ENCODE peak calls at places on chromosomes 3 and 15, in seven cellular contexts. N, P, L, A, Q, T and M are unnamed samples.

GRCh38 chr15:38611228-38611627 is 46.6 kb upstream of the RASGRP1 start:
- DNase-seq in P (no peak), A (no peak), N (no peak), L (no peak), Q (no peak), T (no peak), M (no peak)

GRCh38 chr3:140898340-140899180 is 43.1 kb upstream of the SLC25A36 start:
- DNase-seq in Q (no peak), P (peak), N (no peak), A (peak), L (no peak), T (no peak), M (no peak)

GRCh38 chr3:28013864-28014473 is 227.4 kb upstream of the CMC1 start:
- DNase-seq in P (no peak), A (no peak), T (no peak), N (no peak), L (no peak), Q (no peak), M (no peak)

GRCh38 chr3:12954891-12955650 is 113.7 kb upstream of the RPL32 start:
- DNase-seq in A (no peak), L (no peak), Q (no peak), P (no peak), N (no peak), T (peak), M (peak)

GRCh38 chr15:50905055-50905454 is 3.4 kb upstream of the AP4E1 start:
- DNase-seq in L (no peak), T (no peak), A (no peak), Q (no peak), N (no peak), P (no peak), M (no peak)

GRCh38 chr3:54067060-54067459 is 55.3 kb upstream of the CACNA2D3 start:
- DNase-seq in Q (no peak), N (no peak), A (no peak), P (no peak), T (no peak), L (no peak), M (no peak)

GRCh38 chr3:127749787-127750225 is 72.5 kb downstream of the MGLL start:
- DNase-seq in N (no peak), Q (no peak), P (no peak), L (no peak), A (no peak), T (no peak), M (no peak)

GRCh38 chr3:37609711-37610110 is 252.0 kb upstream of the CTDSPL start:
- DNase-seq in Q (no peak), P (no peak), L (no peak), T (no peak), A (no peak), N (no peak), M (no peak)

GRCh38 chr15:67187351-67187854 is 67.1 kb downstream of the AAGAB start:
- DNase-seq in L (no peak), T (no peak), A (no peak), Q (no peak), N (no peak), P (no peak), M (no peak)

GRCh38 chr3:118683636-118684035 is 351.0 kb downstream of the IGSF11 start:
- DNase-seq in N (no peak), L (no peak), Q (no peak), A (no peak), T (no peak), P (no peak), M (no peak)

GRCh38 chr3:114727373-114727772 is 419.7 kb downstream of the ZBTB20 start:
- DNase-seq in A (no peak), N (no peak), P (no peak), L (no peak), T (no peak), Q (no peak), M (no peak)

GRCh38 chr3:167084566-167084965 is 295.5 kb downstream of the ZBBX start:
- DNase-seq in N (no peak), T (no peak), A (no peak), L (no peak), Q (no peak), P (no peak), M (no peak)

GRCh38 chr3:30693470-30694120 is 87.2 kb downstream of the TGFBR2 start:
- DNase-seq in L (peak), Q (peak), T (no peak), N (peak), P (peak), A (peak), M (no peak)

GRCh38 chr15:82040862-82041261 is 5.0 kb downstream of the MEX3B start:
- DNase-seq in T (no peak), Q (no peak), A (no peak), N (peak), L (no peak), P (no peak), M (no peak)

GRCh38 chr3:16132926-16133325 is 41.6 kb upstream of the GALNT15 start:
- DNase-seq in P (no peak), L (no peak), N (no peak), A (no peak), Q (no peak), T (no peak), M (no peak)

GRCh38 chr3:155064920-155065319 is 15.2 kb upstream of the MME start:
- DNase-seq in P (no peak), L (no peak), Q (no peak), A (no peak), T (no peak), N (no peak), M (no peak)

GRCh38 chr3:38580450-38581382 is 68.8 kb downstream of the SCN5A start:
- DNase-seq in T (peak), Q (no peak), L (no peak), P (no peak), N (peak), A (no peak), M (no peak)

GRCh38 chr3:108838411-108838810 is 15.8 kb downstream of the TRAT1 start:
- DNase-seq in Q (no peak), A (no peak), T (no peak), P (no peak), N (no peak), L (no peak), M (no peak)

GRCh38 chr3:46110701-46111493 is 83.6 kb upstream of the XCR1 start:
- DNase-seq in Q (no peak), T (no peak), L (no peak), N (no peak), P (peak), A (no peak), M (peak)

GRCh38 chr15:100461049-100461448 is 67.7 kb downstream of the CERS3 start:
- DNase-seq in A (no peak), L (no peak), N (no peak), Q (no peak), P (no peak), T (no peak), M (no peak)

GRCh38 chr15:71443538-71443937 is 328.3 kb downstream of the THSD4 start:
- DNase-seq in L (no peak), A (peak), P (no peak), N (peak), T (peak), Q (no peak), M (no peak)

GRCh38 chr15:69909719-69910444 is 187.8 kb downstream of the TLE3 start:
- DNase-seq in N (no peak), T (no peak), L (no peak), A (no peak), P (no peak), Q (no peak), M (no peak)

GRCh38 chr3:116188231-116188785 is 257.0 kb downstream of the LSAMP start:
- DNase-seq in L (no peak), N (no peak), T (no peak), Q (no peak), A (no peak), P (no peak), M (no peak)

GRCh38 chr3:126851382-126851781 is 131.5 kb upstream of the PLXNA1 start:
- DNase-seq in Q (no peak), L (no peak), A (no peak), N (peak), T (no peak), P (no peak), M (no peak)

GRCh38 chr3:47250309-47251060 is 32.1 kb downstream of the KIF9 start:
- DNase-seq in L (no peak), A (no peak), P (no peak), Q (no peak), T (peak), N (peak), M (no peak)

GRCh38 chr3:73432021-73432722 is 192.6 kb downstream of the PDZRN3 start:
- DNase-seq in Q (no peak), A (peak), T (no peak), P (no peak), N (no peak), L (no peak), M (no peak)

GRCh38 chr3:46312996-46313395 is 40.9 kb upstream of the CCR2 start:
- DNase-seq in N (no peak), P (peak), T (no peak), L (no peak), Q (no peak), A (no peak), M (no peak)

GRCh38 chr3:147412917-147413711 is 3.9 kb downstream of the ZIC1 start:
- DNase-seq in A (no peak), Q (no peak), L (no peak), N (peak), T (no peak), P (no peak), M (no peak)

GRCh38 chr3:40801276-40801675 is 276.5 kb downstream of the ZNF621 start:
- DNase-seq in N (no peak), A (no peak), T (no peak), L (no peak), P (no peak), Q (no peak), M (no peak)
- H3K27ac ChIP-seq in N (no peak), A (no peak), T (no peak), L (no peak), P (peak), Q (no peak), M (no peak)

DNA sequence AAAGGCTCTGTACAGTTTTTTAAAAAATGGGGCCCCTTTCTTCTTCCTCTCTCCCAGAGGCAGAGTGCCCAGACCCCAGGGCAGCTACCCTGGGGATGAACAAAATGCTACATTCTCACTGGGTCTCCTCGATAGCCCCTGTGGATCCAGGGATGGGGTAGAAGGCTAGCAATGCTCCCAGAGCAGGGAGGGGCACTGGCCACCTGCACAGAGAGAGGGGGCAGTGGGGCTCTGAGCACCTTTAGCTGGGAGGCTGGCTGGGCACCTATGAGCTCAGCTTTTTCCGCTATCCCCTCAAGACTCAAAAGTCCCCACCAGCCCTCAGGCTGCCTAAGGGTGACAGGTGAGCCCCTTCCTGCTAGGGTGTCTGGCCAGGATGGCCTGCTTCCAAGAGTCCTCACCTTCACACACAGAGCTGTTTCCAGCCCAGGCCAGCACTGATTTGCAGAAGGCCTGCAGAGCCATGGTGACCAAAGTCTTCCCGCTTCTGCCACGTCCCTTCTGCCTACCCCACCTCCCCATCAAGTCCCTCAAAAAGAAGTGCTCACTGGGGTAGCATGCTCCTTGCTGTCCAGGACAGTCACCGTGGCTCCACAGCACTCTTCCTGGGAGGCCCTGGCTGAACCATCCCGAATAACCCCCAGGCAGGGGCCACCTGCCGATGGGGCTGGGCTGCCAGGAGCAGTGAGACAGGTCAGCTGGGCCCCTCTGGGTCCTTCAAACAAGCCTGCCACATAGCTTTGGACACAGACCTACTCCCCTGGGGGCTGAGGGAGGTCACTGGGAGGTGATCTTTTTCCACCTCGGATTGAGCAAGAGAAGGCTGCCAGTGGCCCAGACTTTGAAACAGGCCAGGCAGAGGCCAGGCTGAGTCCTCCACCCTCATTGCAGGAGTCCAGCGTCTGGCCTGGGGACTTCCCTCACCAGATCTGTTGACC is 20.4 kb downstream of the BMF start:
- DNase-seq in N (no peak), T (peak), L (no peak), P (peak), A (no peak), Q (no peak), M (no peak)
- H3K27ac ChIP-seq in N (no peak), T (peak), L (no peak), P (peak), A (peak), Q (no peak), M (no peak)

DNA sequence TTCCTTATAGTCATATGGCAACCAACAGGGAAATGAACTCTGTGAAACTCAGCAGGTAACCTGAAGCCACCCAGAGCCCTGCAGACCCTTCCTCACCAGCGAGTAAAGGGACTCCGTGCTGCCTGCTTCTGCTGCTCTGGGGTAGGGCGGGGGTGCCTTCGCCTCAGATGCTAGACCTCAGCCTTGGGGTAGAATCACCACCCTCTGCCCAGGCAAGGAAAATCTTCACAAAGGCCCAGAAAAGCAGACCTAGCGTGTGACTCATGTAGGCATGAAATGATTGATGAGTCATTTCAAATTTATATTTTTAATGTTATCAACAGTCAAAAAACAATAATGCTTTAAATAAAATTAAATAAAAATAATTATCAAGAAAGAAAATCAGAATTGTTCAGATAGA is 6.6 kb downstream of the STIMATE start:
- DNase-seq in N (no peak), L (no peak), P (no peak), A (no peak), Q (peak), T (no peak), M (no peak)
- H3K27ac ChIP-seq in N (no peak), L (no peak), P (no peak), A (no peak), Q (peak), T (peak), M (no peak)

DNA sequence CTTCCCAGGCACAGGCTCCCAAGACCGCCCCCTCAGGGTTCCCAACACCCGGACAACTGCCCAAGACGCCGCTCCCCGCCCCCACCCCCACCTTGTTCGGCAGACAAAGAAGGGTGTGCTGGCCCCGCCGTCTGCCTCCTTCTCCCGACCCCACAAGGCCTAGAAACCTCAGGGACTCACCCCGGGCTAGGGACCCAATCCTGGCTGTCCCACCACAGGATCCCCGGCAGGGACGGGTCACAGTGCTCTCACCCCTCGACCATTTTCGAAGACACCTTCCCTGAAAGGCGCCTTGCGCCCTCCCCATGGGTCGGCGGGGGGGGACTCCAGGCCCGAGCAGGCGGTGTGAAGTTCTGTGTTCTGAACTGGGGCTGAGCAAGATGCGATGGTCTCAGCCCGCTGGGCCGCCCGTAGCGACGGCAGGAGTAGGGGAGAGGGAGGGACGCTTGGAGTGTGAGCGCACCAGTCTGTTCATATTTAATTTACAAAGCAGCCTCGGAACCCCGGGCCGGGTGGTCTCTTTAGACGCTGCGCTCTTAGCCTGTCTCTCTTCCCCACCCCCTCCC is 1.5 kb upstream of the ISLR2 start:
- DNase-seq in L (no peak), P (no peak), T (no peak), Q (no peak), N (no peak), A (no peak), M (no peak)
- H3K27ac ChIP-seq in L (no peak), P (no peak), T (no peak), Q (no peak), N (no peak), A (no peak), M (peak)

GRCh38 chr15:64987136-64987535 is 2.6 kb downstream of the SPG21 start:
- DNase-seq in L (no peak), A (no peak), P (no peak), T (no peak), N (no peak), Q (no peak), M (no peak)
- H3K27ac ChIP-seq in L (no peak), A (no peak), P (no peak), T (no peak), N (no peak), Q (no peak), M (no peak)

GRCh38 chr3:194620192-194620591 is 13.0 kb downstream of the TMEM44 start:
- DNase-seq in N (no peak), P (no peak), T (no peak), A (no peak), L (no peak), Q (no peak), M (peak)
- H3K27ac ChIP-seq in N (no peak), P (no peak), T (no peak), A (no peak), L (no peak), Q (no peak), M (no peak)

GRCh38 chr15:35931942-35932341 is 386.0 kb upstream of the DPH6 start:
- DNase-seq in N (no peak), A (no peak), P (no peak), L (no peak), Q (no peak), T (no peak), M (no peak)
- H3K27ac ChIP-seq in N (no peak), A (no peak), P (no peak), L (no peak), Q (no peak), T (no peak), M (peak)

GRCh38 chr3:195096053-195096452 is 174.9 kb downstream of the XXYLT1 start:
- DNase-seq in Q (no peak), A (no peak), L (no peak), N (no peak), T (peak), P (no peak), M (no peak)

GRCh38 chr3:195095035-195095703 is 175.8 kb downstream of the XXYLT1 start:
- DNase-seq in A (no peak), T (peak), L (no peak), N (no peak), Q (no peak), P (no peak), M (no peak)

GRCh38 chr3:195097331-195098255 is 173.4 kb downstream of the XXYLT1 start:
- DNase-seq in Q (no peak), T (peak), A (no peak), P (no peak), N (no peak), L (no peak), M (no peak)

GRCh38 chr3:195095704-195096036 is 175.3 kb downstream of the XXYLT1 start:
- DNase-seq in Q (no peak), A (no peak), L (no peak), N (no peak), T (no peak), P (no peak), M (no peak)

DNA sequence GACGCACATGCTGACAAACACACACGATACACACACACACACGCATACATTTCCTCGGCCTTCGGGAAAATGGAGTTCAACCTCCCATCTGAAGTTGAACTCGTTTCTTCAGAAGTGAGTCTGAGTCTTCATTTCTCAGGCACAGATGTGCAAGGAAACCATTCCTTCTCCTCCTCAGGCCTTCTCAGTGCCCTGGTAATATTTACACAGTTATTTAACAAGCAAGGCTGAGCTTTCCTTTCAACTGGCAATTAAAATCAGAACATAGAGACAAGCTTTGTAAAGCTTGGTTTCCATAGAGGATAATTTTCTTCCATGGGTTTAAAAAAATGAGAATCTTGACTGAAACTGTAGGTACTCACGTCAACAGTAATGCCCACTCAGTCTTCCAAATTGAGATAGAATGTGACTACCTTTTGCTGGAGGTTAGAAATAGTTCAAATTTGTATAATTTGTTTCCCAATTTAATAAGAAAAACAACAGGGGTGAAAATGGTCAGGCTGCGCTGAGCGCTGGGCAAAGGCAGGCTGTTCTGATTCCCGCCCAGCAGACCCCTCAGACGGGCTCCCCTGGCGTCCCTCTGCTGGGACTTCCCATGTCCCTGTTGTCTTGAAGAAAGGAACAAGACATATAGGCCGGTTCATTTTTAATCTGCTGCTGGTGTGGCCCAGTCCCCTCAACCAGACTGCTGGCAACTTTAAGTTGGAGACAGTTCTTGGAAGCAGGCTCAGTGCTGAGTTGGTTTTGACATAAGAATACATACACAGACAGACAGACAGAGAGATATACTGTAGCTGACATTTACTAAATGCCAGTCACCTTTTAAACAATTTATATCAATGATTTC is 174.3 kb downstream of the XXYLT1 start:
- DNase-seq in A (no peak), N (no peak), P (no peak), Q (no peak), L (no peak), T (peak), M (no peak)
- H3K27ac ChIP-seq in A (peak), N (no peak), P (no peak), Q (no peak), L (no peak), T (no peak), M (no peak)